ENCODE peak calls at places on chromosomes 13 and 19, in five cellular contexts. One of them, this sample, is unnamed.

GRCh38 chr13:98221234-98221633 is 44.2 kb upstream of the RNF113B start:
- DNase-seq in fibroblast of mammary gland: peak
- DNase-seq in bronchial epithelial cell: no peak
- DNase-seq in dorsolateral prefrontal cortex: no peak
- DNase-seq in cardiac fibroblast: peak
- DNase-seq in this sample: no peak

GRCh38 chr13:37495046-37495445 is 103.5 kb downstream of the POSTN start:
- DNase-seq in fibroblast of mammary gland: peak
- DNase-seq in dorsolateral prefrontal cortex: no peak
- DNase-seq in cardiac fibroblast: peak
- DNase-seq in bronchial epithelial cell: peak
- DNase-seq in this sample: no peak

GRCh38 chr13:24680258-24680920 is at the start of gene ATP12A:
- DNase-seq in fibroblast of mammary gland: no peak
- DNase-seq in cardiac fibroblast: no peak
- DNase-seq in bronchial epithelial cell: no peak
- DNase-seq in dorsolateral prefrontal cortex: no peak
- DNase-seq in this sample: peak

GRCh38 chr13:47903836-47904235 is 97.2 kb downstream of the SUCLA2 start:
- DNase-seq in fibroblast of mammary gland: peak
- DNase-seq in dorsolateral prefrontal cortex: no peak
- DNase-seq in bronchial epithelial cell: peak
- DNase-seq in cardiac fibroblast: peak
- DNase-seq in this sample: no peak

GRCh38 chr19:39738809-39739208 is 980 bp upstream of the CLC start:
- DNase-seq in fibroblast of mammary gland: no peak
- DNase-seq in bronchial epithelial cell: no peak
- DNase-seq in cardiac fibroblast: no peak
- DNase-seq in dorsolateral prefrontal cortex: no peak
- DNase-seq in this sample: no peak

GRCh38 chr19:48967346-48968178 is 2.5 kb downstream of the FTL start:
- DNase-seq in dorsolateral prefrontal cortex: no peak
- DNase-seq in bronchial epithelial cell: peak
- DNase-seq in cardiac fibroblast: peak
- DNase-seq in fibroblast of mammary gland: peak
- DNase-seq in this sample: peak

GRCh38 chr19:49057636-49058234 is at the start of gene CGB7:
- DNase-seq in dorsolateral prefrontal cortex: no peak
- DNase-seq in bronchial epithelial cell: peak
- DNase-seq in cardiac fibroblast: peak
- DNase-seq in fibroblast of mammary gland: peak
- DNase-seq in this sample: no peak

GRCh38 chr13:31765441-31765840 is 26.1 kb downstream of the RXFP2 start:
- DNase-seq in bronchial epithelial cell: no peak
- DNase-seq in dorsolateral prefrontal cortex: no peak
- DNase-seq in fibroblast of mammary gland: peak
- DNase-seq in cardiac fibroblast: peak
- DNase-seq in this sample: no peak

GRCh38 chr13:29909975-29910674 is 59.7 kb upstream of the UBL3 start:
- DNase-seq in dorsolateral prefrontal cortex: no peak
- DNase-seq in fibroblast of mammary gland: peak
- DNase-seq in bronchial epithelial cell: peak
- DNase-seq in cardiac fibroblast: peak
- DNase-seq in this sample: no peak

GRCh38 chr19:30785728-30786127 is 413.5 kb downstream of the ZNF536 start:
- DNase-seq in dorsolateral prefrontal cortex: no peak
- DNase-seq in fibroblast of mammary gland: no peak
- DNase-seq in bronchial epithelial cell: no peak
- DNase-seq in cardiac fibroblast: no peak
- DNase-seq in this sample: no peak

GRCh38 chr13:60933638-60934037 is 482.0 kb downstream of the PCDH20 start:
- DNase-seq in bronchial epithelial cell: peak
- DNase-seq in cardiac fibroblast: no peak
- DNase-seq in dorsolateral prefrontal cortex: no peak
- DNase-seq in fibroblast of mammary gland: no peak
- DNase-seq in this sample: no peak

GRCh38 chr19:2816641-2817040 is 3.0 kb upstream of the ZNF554 start:
- DNase-seq in dorsolateral prefrontal cortex: no peak
- DNase-seq in bronchial epithelial cell: no peak
- DNase-seq in cardiac fibroblast: no peak
- DNase-seq in fibroblast of mammary gland: no peak
- DNase-seq in this sample: no peak

GRCh38 chr19:19486343-19487076 is 28.8 kb downstream of the TSSK6 start:
- DNase-seq in cardiac fibroblast: no peak
- DNase-seq in dorsolateral prefrontal cortex: no peak
- DNase-seq in fibroblast of mammary gland: no peak
- DNase-seq in bronchial epithelial cell: no peak
- DNase-seq in this sample: no peak

GRCh38 chr19:48681127-48681470 is 8.3 kb upstream of the NTN5 start:
- DNase-seq in dorsolateral prefrontal cortex: peak
- DNase-seq in bronchial epithelial cell: no peak
- DNase-seq in cardiac fibroblast: peak
- DNase-seq in fibroblast of mammary gland: peak
- DNase-seq in this sample: peak

GRCh38 chr13:77596777-77597176 is 61.3 kb downstream of the SCEL start:
- DNase-seq in dorsolateral prefrontal cortex: no peak
- DNase-seq in fibroblast of mammary gland: no peak
- DNase-seq in cardiac fibroblast: no peak
- DNase-seq in bronchial epithelial cell: no peak
- DNase-seq in this sample: no peak

GRCh38 chr19:12766051-12766521 is 9.3 kb downstream of the HOOK2 start:
- DNase-seq in fibroblast of mammary gland: peak
- DNase-seq in bronchial epithelial cell: no peak
- DNase-seq in cardiac fibroblast: peak
- DNase-seq in dorsolateral prefrontal cortex: peak
- DNase-seq in this sample: peak

GRCh38 chr13:47747901-47748300 is 253.2 kb downstream of the SUCLA2 start:
- DNase-seq in cardiac fibroblast: no peak
- DNase-seq in dorsolateral prefrontal cortex: no peak
- DNase-seq in bronchial epithelial cell: no peak
- DNase-seq in fibroblast of mammary gland: no peak
- DNase-seq in this sample: no peak

GRCh38 chr19:19540707-19541515 is 2.8 kb downstream of the CILP2 start:
- DNase-seq in fibroblast of mammary gland: no peak
- DNase-seq in bronchial epithelial cell: peak
- DNase-seq in cardiac fibroblast: peak
- DNase-seq in dorsolateral prefrontal cortex: no peak
- DNase-seq in this sample: peak

GRCh38 chr19:795691-796581 is 1.3 kb upstream of the PTBP1 start:
- DNase-seq in fibroblast of mammary gland: no peak
- DNase-seq in cardiac fibroblast: no peak
- DNase-seq in bronchial epithelial cell: no peak
- DNase-seq in dorsolateral prefrontal cortex: no peak
- DNase-seq in this sample: no peak

GRCh38 chr13:111844682-111845081 is 222.3 kb upstream of the SOX1 start:
- DNase-seq in dorsolateral prefrontal cortex: no peak
- DNase-seq in bronchial epithelial cell: no peak
- DNase-seq in cardiac fibroblast: no peak
- DNase-seq in fibroblast of mammary gland: no peak
- DNase-seq in this sample: no peak

GRCh38 chr13:45242070-45242469 is 41.2 kb upstream of the KCTD4 start:
- DNase-seq in fibroblast of mammary gland: peak
- DNase-seq in bronchial epithelial cell: peak
- DNase-seq in cardiac fibroblast: peak
- DNase-seq in dorsolateral prefrontal cortex: no peak
- DNase-seq in this sample: no peak

DNA sequence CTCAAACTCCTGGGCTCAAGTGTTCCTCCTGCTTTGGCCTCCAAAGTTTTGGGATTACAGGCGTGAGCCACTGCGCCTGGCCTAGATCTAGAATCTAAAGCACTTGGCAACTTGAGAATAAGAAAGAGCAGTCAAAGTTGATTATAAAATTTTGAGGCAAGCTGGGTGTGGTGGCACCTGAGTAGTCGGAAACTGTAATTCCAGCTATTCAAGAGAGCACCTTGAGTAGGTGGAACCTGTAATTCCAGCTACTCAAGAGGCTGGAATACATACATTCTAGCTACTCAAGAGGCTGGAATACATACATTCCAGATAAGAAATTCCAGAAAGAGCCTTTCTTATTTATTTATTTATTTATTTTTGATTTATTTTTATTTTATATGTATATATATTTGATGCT is 8.3 kb upstream of the NAA16 start:
- DNase-seq in dorsolateral prefrontal cortex: no peak
- DNase-seq in bronchial epithelial cell: peak
- DNase-seq in cardiac fibroblast: no peak
- DNase-seq in fibroblast of mammary gland: no peak
- DNase-seq in this sample: no peak
- H3K4me3 ChIP-seq in dorsolateral prefrontal cortex: no peak
- H3K4me3 ChIP-seq in bronchial epithelial cell: no peak
- H3K4me3 ChIP-seq in cardiac fibroblast: no peak
- H3K4me3 ChIP-seq in fibroblast of mammary gland: no peak
- H3K4me3 ChIP-seq in this sample: no peak

GRCh38 chr19:18440421-18440877 is 2.5 kb upstream of the ISYNA1 start:
- DNase-seq in cardiac fibroblast: no peak
- DNase-seq in fibroblast of mammary gland: no peak
- DNase-seq in bronchial epithelial cell: peak
- DNase-seq in dorsolateral prefrontal cortex: no peak
- DNase-seq in this sample: peak
- TF ChIP-seq CTCF in cardiac fibroblast: peak
- TF ChIP-seq CTCF in fibroblast of mammary gland: peak
- TF ChIP-seq CTCF in bronchial epithelial cell: peak
- TF ChIP-seq CTCF in dorsolateral prefrontal cortex: no peak
- TF ChIP-seq CTCF in this sample: peak

GRCh38 chr19:43779820-43780219 is 953 bp downstream of the KCNN4 start:
- DNase-seq in fibroblast of mammary gland: no peak
- DNase-seq in dorsolateral prefrontal cortex: no peak
- DNase-seq in bronchial epithelial cell: no peak
- DNase-seq in cardiac fibroblast: no peak
- DNase-seq in this sample: peak
- H3K4me3 ChIP-seq in fibroblast of mammary gland: no peak
- H3K4me3 ChIP-seq in dorsolateral prefrontal cortex: no peak
- H3K4me3 ChIP-seq in bronchial epithelial cell: no peak
- H3K4me3 ChIP-seq in cardiac fibroblast: no peak
- H3K4me3 ChIP-seq in this sample: peak

GRCh38 chr19:54311486-54311885 is 1.5 kb downstream of the LILRA5 start:
- DNase-seq in bronchial epithelial cell: no peak
- DNase-seq in cardiac fibroblast: no peak
- DNase-seq in dorsolateral prefrontal cortex: no peak
- DNase-seq in fibroblast of mammary gland: no peak
- DNase-seq in this sample: no peak

GRCh38 chr19:54309811-54310210 is 3.2 kb downstream of the LILRA5 start:
- DNase-seq in dorsolateral prefrontal cortex: no peak
- DNase-seq in cardiac fibroblast: no peak
- DNase-seq in fibroblast of mammary gland: no peak
- DNase-seq in bronchial epithelial cell: no peak
- DNase-seq in this sample: no peak

GRCh38 chr19:54310543-54310942 is 2.4 kb downstream of the LILRA5 start:
- DNase-seq in cardiac fibroblast: no peak
- DNase-seq in bronchial epithelial cell: no peak
- DNase-seq in dorsolateral prefrontal cortex: no peak
- DNase-seq in fibroblast of mammary gland: no peak
- DNase-seq in this sample: no peak

GRCh38 chr19:54305141-54305540 is 7.8 kb downstream of the LILRA5 start:
- DNase-seq in dorsolateral prefrontal cortex: no peak
- DNase-seq in bronchial epithelial cell: no peak
- DNase-seq in cardiac fibroblast: no peak
- DNase-seq in fibroblast of mammary gland: no peak
- DNase-seq in this sample: no peak

GRCh38 chr19:54307389-54307788 is 5.6 kb downstream of the LILRA5 start:
- DNase-seq in fibroblast of mammary gland: no peak
- DNase-seq in bronchial epithelial cell: no peak
- DNase-seq in cardiac fibroblast: no peak
- DNase-seq in dorsolateral prefrontal cortex: no peak
- DNase-seq in this sample: no peak
- TF ChIP-seq CTCF in fibroblast of mammary gland: no peak
- TF ChIP-seq CTCF in bronchial epithelial cell: no peak
- TF ChIP-seq CTCF in cardiac fibroblast: no peak
- TF ChIP-seq CTCF in dorsolateral prefrontal cortex: no peak
- TF ChIP-seq CTCF in this sample: no peak

GRCh38 chr13:110233181-110233641 is 73.7 kb downstream of the COL4A1 start:
- DNase-seq in cardiac fibroblast: peak
- DNase-seq in fibroblast of mammary gland: peak
- DNase-seq in dorsolateral prefrontal cortex: no peak
- DNase-seq in bronchial epithelial cell: no peak
- DNase-seq in this sample: no peak
- H3K4me3 ChIP-seq in cardiac fibroblast: no peak
- H3K4me3 ChIP-seq in fibroblast of mammary gland: peak
- H3K4me3 ChIP-seq in dorsolateral prefrontal cortex: peak
- H3K4me3 ChIP-seq in bronchial epithelial cell: no peak
- H3K4me3 ChIP-seq in this sample: no peak

GRCh38 chr19:44587863-44588752 is 25.3 kb upstream of the IGSF23 start:
- DNase-seq in dorsolateral prefrontal cortex: no peak
- DNase-seq in bronchial epithelial cell: peak
- DNase-seq in cardiac fibroblast: peak
- DNase-seq in fibroblast of mammary gland: peak
- DNase-seq in this sample: peak
- TF ChIP-seq CTCF in dorsolateral prefrontal cortex: no peak
- TF ChIP-seq CTCF in bronchial epithelial cell: peak
- TF ChIP-seq CTCF in cardiac fibroblast: peak
- TF ChIP-seq CTCF in fibroblast of mammary gland: no peak
- TF ChIP-seq CTCF in this sample: no peak

DNA sequence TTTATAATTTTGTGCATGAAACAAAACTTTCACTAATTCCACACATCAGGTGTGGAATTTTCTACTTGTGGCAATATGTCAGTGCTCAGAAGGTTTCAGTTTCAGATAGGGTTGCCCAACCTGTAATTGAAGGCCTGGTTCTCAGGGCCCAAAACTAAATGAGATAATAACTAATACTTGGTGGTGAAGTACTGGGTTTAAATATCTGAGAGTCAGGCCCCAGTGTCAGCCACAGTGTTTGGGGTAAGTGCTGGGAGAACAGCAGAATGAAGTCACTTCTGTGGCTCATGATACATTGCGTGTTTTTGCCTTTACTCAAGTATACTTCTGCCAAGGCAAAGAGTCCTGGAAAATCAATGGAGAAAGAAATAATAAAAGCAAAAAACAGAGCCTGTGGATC is 5.6 kb downstream of the SAFB start:
- DNase-seq in bronchial epithelial cell: no peak
- DNase-seq in dorsolateral prefrontal cortex: no peak
- DNase-seq in fibroblast of mammary gland: peak
- DNase-seq in cardiac fibroblast: no peak
- DNase-seq in this sample: peak
- H3K4me3 ChIP-seq in bronchial epithelial cell: no peak
- H3K4me3 ChIP-seq in dorsolateral prefrontal cortex: no peak
- H3K4me3 ChIP-seq in fibroblast of mammary gland: no peak
- H3K4me3 ChIP-seq in cardiac fibroblast: no peak
- H3K4me3 ChIP-seq in this sample: no peak